ENCODE peak calls at places on chromosome 2, in eight cellular contexts. L is thoracic aorta, P is hepatocyte, Z is AG04450, Q is neural progenitor cell, N is K562, A is heart right ventricle, R is endodermal cell. I is an unnamed sample.

GRCh38 chr2:176769499-176770350 is 442.9 kb upstream of the HNRNPA3 start:
- DNase-seq in N (no peak), L (no peak), Z (no peak), P (peak), R (no peak), A (no peak), Q (no peak), I (no peak)

GRCh38 chr2:120401275-120402069 is 55.5 kb downstream of the INHBB start:
- DNase-seq in Z (no peak), P (no peak), Q (peak), N (no peak), A (no peak), R (peak), L (no peak), I (no peak)

GRCh38 chr2:18455256-18455862 is 105.1 kb downstream of the RDH14 start:
- DNase-seq in R (peak), Z (no peak), Q (peak), L (no peak), P (peak), N (no peak), A (no peak), I (no peak)

GRCh38 chr2:172249986-172250385 is 147.3 kb upstream of the DLX2 start:
- DNase-seq in Q (no peak), Z (peak), P (no peak), A (no peak), N (no peak), R (no peak), L (no peak), I (no peak)

GRCh38 chr2:64645014-64645418 is 8.7 kb downstream of the SERTAD2 start:
- DNase-seq in A (peak), N (peak), P (peak), Z (no peak), Q (peak), L (no peak), R (peak), I (peak)

GRCh38 chr2:176081993-176082884 is 1.5 kb downstream of the EVX2 start:
- DNase-seq in N (no peak), L (no peak), Z (no peak), Q (peak), A (no peak), P (no peak), R (peak), I (no peak)

GRCh38 chr2:48469731-48470130 is 60.2 kb upstream of the STON1 start:
- DNase-seq in R (no peak), Z (no peak), A (no peak), P (no peak), Q (no peak), L (no peak), N (no peak), I (no peak)

GRCh38 chr2:55109219-55109891 is 59.1 kb upstream of the RTN4 start:
- DNase-seq in L (no peak), A (no peak), Q (no peak), N (peak), P (no peak), Z (peak), R (no peak), I (peak)

GRCh38 chr2:233966388-233966787 is 49.2 kb downstream of the TRPM8 start:
- DNase-seq in A (peak), L (no peak), N (no peak), Z (no peak), Q (no peak), P (no peak), R (no peak), I (no peak)

GRCh38 chr2:105919826-105920225 is 175.1 kb downstream of the NCK2 start:
- DNase-seq in Q (no peak), L (no peak), A (no peak), N (peak), Z (peak), R (peak), P (peak), I (peak)

GRCh38 chr2:231683292-231683898 is 24.9 kb upstream of the PTMA start:
- DNase-seq in P (no peak), N (no peak), L (no peak), Z (no peak), R (no peak), A (no peak), Q (peak), I (no peak)

GRCh38 chr2:655626-656025 is 21.6 kb downstream of the TMEM18 start:
- DNase-seq in P (no peak), R (no peak), A (no peak), Z (no peak), L (no peak), N (no peak), Q (no peak), I (no peak)

GRCh38 chr2:173785813-173786212 is 179.4 kb downstream of the SP3 start:
- DNase-seq in R (no peak), A (no peak), N (no peak), P (no peak), Q (no peak), Z (no peak), L (no peak), I (no peak)

GRCh38 chr2:14634223-14634884 is 1.8 kb downstream of the LRATD1 start:
- DNase-seq in Q (peak), N (peak), P (peak), A (peak), L (peak), R (peak), Z (peak), I (peak)

GRCh38 chr2:128408349-128409305 is 90.0 kb upstream of the HS6ST1 start:
- DNase-seq in L (no peak), A (no peak), R (peak), N (no peak), P (no peak), Q (no peak), Z (peak), I (no peak)

GRCh38 chr2:159612255-159612901 is 4.0 kb downstream of the BAZ2B start:
- DNase-seq in Q (peak), R (no peak), A (no peak), Z (no peak), L (no peak), N (peak), P (no peak), I (no peak)

GRCh38 chr2:60515751-60516226 is 37.7 kb downstream of the BCL11A start:
- DNase-seq in N (no peak), Z (peak), A (no peak), L (no peak), R (no peak), P (peak), Q (no peak), I (no peak)

GRCh38 chr2:128375454-128375853 is 56.8 kb upstream of the HS6ST1 start:
- DNase-seq in P (no peak), R (no peak), N (no peak), L (no peak), A (no peak), Z (no peak), Q (no peak), I (no peak)

GRCh38 chr2:235674812-235675211 is 181.0 kb downstream of the AGAP1 start:
- DNase-seq in A (no peak), L (no peak), Z (no peak), P (no peak), R (no peak), N (no peak), Q (no peak), I (no peak)

GRCh38 chr2:105143467-105144127 is 97.9 kb upstream of the GPR45 start:
- DNase-seq in L (no peak), R (peak), N (no peak), P (peak), Z (no peak), A (no peak), Q (peak), I (no peak)

GRCh38 chr2:98757904-98758421 is 27.0 kb upstream of the MGAT4A start:
- DNase-seq in A (peak), Q (no peak), R (no peak), Z (peak), N (no peak), P (no peak), L (peak), I (no peak)

GRCh38 chr2:109558076-109558882 is 55.5 kb downstream of the SEPTIN10 start:
- DNase-seq in L (no peak), Q (no peak), N (peak), Z (no peak), R (no peak), P (peak), A (no peak), I (peak)

GRCh38 chr2:1230155-1230893 is 182.9 kb upstream of the TPO start:
- DNase-seq in Z (no peak), P (no peak), R (no peak), A (no peak), N (no peak), L (no peak), Q (no peak), I (no peak)

GRCh38 chr2:23453936-23454460 is 69.0 kb downstream of the KLHL29 start:
- DNase-seq in N (no peak), L (no peak), P (no peak), Z (no peak), R (no peak), Q (peak), A (no peak), I (no peak)

GRCh38 chr2:232888839-232889529 is 18.9 kb downstream of the SNORC start:
- DNase-seq in Z (no peak), L (no peak), A (no peak), R (peak), P (peak), N (no peak), Q (no peak), I (no peak)

GRCh38 chr2:232886632-232887031 is 16.6 kb downstream of the SNORC start:
- DNase-seq in R (no peak), Z (no peak), Q (no peak), N (no peak), L (no peak), A (no peak), P (no peak), I (no peak)

GRCh38 chr2:232886176-232886575 is 16.1 kb downstream of the SNORC start:
- DNase-seq in N (no peak), Z (no peak), R (no peak), L (no peak), P (no peak), A (no peak), Q (no peak), I (no peak)

GRCh38 chr2:232888099-232888836 is 18.2 kb downstream of the SNORC start:
- DNase-seq in Q (no peak), Z (no peak), L (no peak), A (no peak), P (peak), R (peak), N (no peak), I (no peak)

GRCh38 chr2:232887171-232887850 is 17.2 kb downstream of the SNORC start:
- DNase-seq in N (no peak), P (no peak), R (peak), L (no peak), Z (no peak), A (no peak), Q (peak), I (no peak)
- H3K4me3 ChIP-seq in N (no peak), P (no peak), R (no peak), L (no peak), Z (no peak), A (no peak), Q (no peak), I (no peak)

GRCh38 chr2:68423966-68424650 is 43.0 kb downstream of the FBXO48 start:
- DNase-seq in P (no peak), R (no peak), Z (no peak), Q (no peak), N (peak), L (no peak), A (no peak), I (no peak)
- H3K4me3 ChIP-seq in P (no peak), R (no peak), Z (no peak), Q (no peak), N (no peak), L (no peak), A (no peak), I (no peak)

DNA sequence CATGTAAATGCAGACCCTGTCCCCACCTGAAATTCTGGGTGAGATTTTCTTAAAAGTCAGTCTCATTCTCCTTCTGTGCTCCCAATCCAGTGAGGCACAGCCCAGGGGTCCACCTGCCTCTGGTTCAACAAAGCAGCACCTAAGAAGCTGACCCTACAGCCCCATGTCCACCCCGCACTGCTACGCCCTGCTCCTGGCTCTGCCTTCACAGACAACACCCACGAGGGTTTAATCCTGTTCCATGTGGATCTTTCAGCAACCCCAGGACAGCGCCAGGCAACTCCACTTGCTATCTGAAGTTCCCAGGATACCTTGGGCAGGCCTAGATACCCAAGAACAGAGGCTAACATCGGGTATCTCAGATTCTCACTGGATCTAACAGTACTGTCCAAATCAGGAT is 44.9 kb downstream of the HDLBP start:
- DNase-seq in R (no peak), A (no peak), P (no peak), Z (no peak), N (no peak), Q (no peak), L (no peak), I (no peak)
- H3K4me3 ChIP-seq in R (peak), A (no peak), P (peak), Z (peak), N (no peak), Q (no peak), L (peak), I (no peak)

DNA sequence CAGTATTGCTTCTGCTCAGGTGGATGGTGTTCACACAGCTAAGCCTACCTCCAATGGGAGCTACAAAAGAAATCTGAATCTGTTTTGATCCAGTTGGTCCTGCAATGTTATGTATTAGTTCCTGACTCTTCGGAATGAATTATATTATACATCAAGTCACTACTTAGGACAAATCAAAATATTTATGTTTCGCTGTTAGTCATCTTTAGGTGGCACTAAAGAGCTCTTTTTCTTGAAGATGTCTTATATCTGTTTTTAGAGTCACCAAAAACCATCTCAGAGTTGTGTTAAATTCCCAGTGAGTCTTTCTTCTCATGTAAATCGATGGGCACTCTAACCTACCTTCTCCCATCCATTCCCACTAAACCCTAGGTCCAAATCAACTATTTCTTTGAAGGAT is 2.2 kb downstream of the DNER start:
- DNase-seq in R (no peak), A (no peak), N (no peak), P (no peak), Q (no peak), L (no peak), Z (no peak), I (no peak)
- H3K4me3 ChIP-seq in R (no peak), A (no peak), N (no peak), P (no peak), Q (no peak), L (no peak), Z (no peak), I (no peak)

GRCh38 chr2:10019174-10019971 is 24.0 kb upstream of the KLF11 start:
- DNase-seq in L (no peak), A (no peak), R (no peak), P (no peak), Z (no peak), Q (no peak), N (no peak), I (no peak)

GRCh38 chr2:10020001-10020400 is 23.3 kb upstream of the KLF11 start:
- DNase-seq in L (no peak), Q (no peak), R (no peak), N (no peak), A (no peak), Z (no peak), P (no peak), I (peak)

GRCh38 chr2:10022464-10022863 is 20.9 kb upstream of the KLF11 start:
- DNase-seq in Q (no peak), R (no peak), Z (no peak), A (no peak), P (peak), L (no peak), N (no peak), I (no peak)

GRCh38 chr2:10022886-10023662 is 20.3 kb upstream of the KLF11 start:
- DNase-seq in Z (no peak), N (no peak), L (no peak), R (no peak), A (no peak), P (no peak), Q (no peak), I (no peak)

DNA sequence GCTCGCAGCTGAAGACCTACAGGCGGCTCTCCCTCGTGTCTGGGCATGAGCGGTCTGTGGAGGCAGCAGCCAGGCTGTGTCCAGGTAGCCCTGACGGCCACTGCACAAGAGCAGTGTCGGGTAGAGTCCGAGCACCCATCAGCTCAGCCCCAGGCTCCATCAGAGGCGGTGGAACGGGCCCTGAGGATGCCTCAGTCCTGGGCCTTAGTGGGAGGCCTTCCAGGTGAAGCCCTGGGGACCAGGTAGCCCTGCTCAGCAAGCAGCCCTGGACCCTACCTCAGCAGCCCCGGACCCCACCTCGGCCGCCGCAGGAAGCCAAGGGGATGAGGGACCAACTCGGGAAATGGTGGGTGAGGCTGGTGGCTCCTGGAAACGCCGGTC is 21.3 kb upstream of the KLF11 start:
- DNase-seq in Z (no peak), N (no peak), A (no peak), R (no peak), L (no peak), P (no peak), Q (no peak), I (no peak)
- H3K4me3 ChIP-seq in Z (no peak), N (no peak), A (no peak), R (no peak), L (no peak), P (no peak), Q (no peak), I (no peak)

GRCh38 chr2:126886201-126886905 is 12.3 kb upstream of the TEX51 start:
- DNase-seq in L (no peak), A (peak), Q (peak), R (peak), N (peak), Z (peak), P (peak), I (no peak)
- H3K4me3 ChIP-seq in L (peak), A (no peak), Q (peak), R (no peak), N (no peak), Z (peak), P (no peak), I (no peak)

GRCh38 chr2:152409691-152410597 is 75.0 kb downstream of the FMNL2 start:
- DNase-seq in R (no peak), Z (no peak), A (no peak), Q (no peak), P (no peak), N (no peak), L (no peak), I (no peak)
- H3K4me3 ChIP-seq in R (no peak), Z (no peak), A (no peak), Q (no peak), P (no peak), N (no peak), L (no peak), I (no peak)